ENCODE peak calls at places on chromosomes 1 and 21, in four cellular contexts. One of them, this sample, is unnamed.

GRCh38 chr1:247180581-247180980 is 8.8 kb upstream of the ZNF124 start:
- DNase-seq in MM.1S: no peak
- DNase-seq in GM23338: no peak
- DNase-seq in PC-3: no peak
- DNase-seq in this sample: no peak

GRCh38 chr21:36964832-36965719 is 1.4 kb downstream of the HLCS start:
- DNase-seq in MM.1S: peak; percentile 5
- DNase-seq in GM23338: no peak
- DNase-seq in PC-3: no peak
- DNase-seq in this sample: no peak

GRCh38 chr1:50023292-50024159 is at the start of gene AGBL4:
- DNase-seq in MM.1S: no peak
- DNase-seq in GM23338: peak; percentile 89
- DNase-seq in PC-3: peak; percentile 4
- DNase-seq in this sample: peak; percentile 41

GRCh38 chr1:150545486-150546032 is 3.6 kb upstream of the ADAMTSL4 start:
- DNase-seq in MM.1S: peak; percentile 6
- DNase-seq in GM23338: no peak
- DNase-seq in PC-3: no peak
- DNase-seq in this sample: no peak

GRCh38 chr1:200558866-200559459 is 61.6 kb downstream of the KIF14 start:
- DNase-seq in MM.1S: peak; percentile 45
- DNase-seq in GM23338: peak; percentile 59
- DNase-seq in PC-3: peak; percentile 84
- DNase-seq in this sample: peak; percentile 48

GRCh38 chr21:41857771-41858300 is 21.3 kb downstream of the PRDM15 start:
- DNase-seq in MM.1S: no peak
- DNase-seq in GM23338: no peak
- DNase-seq in PC-3: no peak
- DNase-seq in this sample: no peak

GRCh38 chr1:22323846-22324504 is 127.7 kb upstream of the ZBTB40 start:
- DNase-seq in MM.1S: no peak
- DNase-seq in GM23338: no peak
- DNase-seq in PC-3: no peak
- DNase-seq in this sample: no peak

GRCh38 chr1:204565617-204566582 is 49.7 kb downstream of the MDM4 start:
- DNase-seq in MM.1S: peak; percentile 91
- DNase-seq in GM23338: peak; percentile 88
- DNase-seq in PC-3: peak; percentile 96
- DNase-seq in this sample: peak; percentile 78

GRCh38 chr1:43688594-43689000 is 18.7 kb upstream of the ST3GAL3 start:
- DNase-seq in MM.1S: peak; percentile 30
- DNase-seq in GM23338: no peak
- DNase-seq in PC-3: peak; percentile 27
- DNase-seq in this sample: peak; percentile 81

GRCh38 chr1:26907071-26907922 is 6.5 kb downstream of the NR0B2 start:
- DNase-seq in MM.1S: no peak
- DNase-seq in GM23338: no peak
- DNase-seq in PC-3: peak; percentile 96
- DNase-seq in this sample: peak; percentile 64

GRCh38 chr1:66527688-66528087 is 6.3 kb upstream of the SGIP1 start:
- DNase-seq in MM.1S: no peak
- DNase-seq in GM23338: peak; percentile 33
- DNase-seq in PC-3: no peak
- DNase-seq in this sample: peak; percentile 80

GRCh38 chr1:218967836-218968235 is 205.8 kb upstream of the LYPLAL1 start:
- DNase-seq in MM.1S: no peak
- DNase-seq in GM23338: no peak
- DNase-seq in PC-3: peak; percentile 53
- DNase-seq in this sample: peak; percentile 6

GRCh38 chr1:46306159-46306530 is 2.6 kb downstream of the UQCRH start:
- DNase-seq in MM.1S: no peak
- DNase-seq in GM23338: no peak
- DNase-seq in PC-3: no peak
- DNase-seq in this sample: no peak

GRCh38 chr1:234926574-234927311 is 201.9 kb downstream of the TOMM20 start:
- DNase-seq in MM.1S: peak; percentile 66
- DNase-seq in GM23338: no peak
- DNase-seq in PC-3: no peak
- DNase-seq in this sample: no peak

GRCh38 chr1:12052008-12052573 is 11.0 kb upstream of the TNFRSF8 start:
- DNase-seq in MM.1S: peak; percentile 94
- DNase-seq in GM23338: no peak
- DNase-seq in PC-3: peak; percentile 80
- DNase-seq in this sample: peak; percentile 85

GRCh38 chr1:186985889-186986491 is 157.2 kb downstream of the PLA2G4A start:
- DNase-seq in MM.1S: peak; percentile 71
- DNase-seq in GM23338: peak; percentile 81
- DNase-seq in PC-3: peak; percentile 73
- DNase-seq in this sample: peak; percentile 53

GRCh38 chr1:32900956-32901822 is at the start of gene TMEM54:
- DNase-seq in MM.1S: no peak
- DNase-seq in GM23338: peak; percentile 62
- DNase-seq in PC-3: peak; percentile 76
- DNase-seq in this sample: peak; percentile 26

GRCh38 chr1:72557446-72558049 is 275.2 kb upstream of the NEGR1 start:
- DNase-seq in MM.1S: no peak
- DNase-seq in GM23338: peak; percentile 74
- DNase-seq in PC-3: peak; percentile 49
- DNase-seq in this sample: peak; percentile 15

GRCh38 chr1:181911715-181912114 is 149.8 kb downstream of the ZNF648 start:
- DNase-seq in MM.1S: no peak
- DNase-seq in GM23338: no peak
- DNase-seq in PC-3: no peak
- DNase-seq in this sample: no peak

GRCh38 chr21:31354604-31355443 is 10.8 kb upstream of the TIAM1 start:
- DNase-seq in MM.1S: no peak
- DNase-seq in GM23338: peak; percentile 25
- DNase-seq in PC-3: peak; percentile 99
- DNase-seq in this sample: peak; percentile 57

GRCh38 chr1:64933296-64934070 is 32.9 kb downstream of the JAK1 start:
- DNase-seq in MM.1S: no peak
- DNase-seq in GM23338: no peak
- DNase-seq in PC-3: peak; percentile 64
- DNase-seq in this sample: peak; percentile 97

GRCh38 chr21:27813750-27814149 is 846.9 kb upstream of the ADAMTS5 start:
- DNase-seq in MM.1S: no peak
- DNase-seq in GM23338: peak; percentile 8
- DNase-seq in PC-3: no peak
- DNase-seq in this sample: no peak

GRCh38 chr1:47249755-47250154 is 17.7 kb upstream of the TAL1 start:
- DNase-seq in MM.1S: no peak
- DNase-seq in GM23338: no peak
- DNase-seq in PC-3: peak; percentile 24
- DNase-seq in this sample: no peak

GRCh38 chr1:76668046-76668445 is 199.2 kb upstream of the ST6GALNAC5 start:
- DNase-seq in MM.1S: no peak
- DNase-seq in GM23338: no peak
- DNase-seq in PC-3: no peak
- DNase-seq in this sample: no peak

GRCh38 chr1:219126267-219126862 is 47.3 kb upstream of the LYPLAL1 start:
- DNase-seq in MM.1S: no peak
- DNase-seq in GM23338: no peak
- DNase-seq in PC-3: no peak
- DNase-seq in this sample: peak; percentile 39

GRCh38 chr1:33029921-33030320 is 6.8 kb downstream of the AK2 start:
- DNase-seq in MM.1S: no peak
- DNase-seq in GM23338: no peak
- DNase-seq in PC-3: no peak
- DNase-seq in this sample: no peak

GRCh38 chr1:70462611-70463010 is 51.5 kb downstream of the CTH start:
- DNase-seq in MM.1S: no peak
- DNase-seq in GM23338: peak; percentile 3
- DNase-seq in PC-3: no peak
- DNase-seq in this sample: no peak

GRCh38 chr1:240619901-240620621 is 8.1 kb upstream of the GREM2 start:
- DNase-seq in MM.1S: no peak
- DNase-seq in GM23338: no peak
- DNase-seq in PC-3: no peak
- DNase-seq in this sample: no peak

GRCh38 chr1:29256395-29256794 is 20.1 kb downstream of the PTPRU start:
- DNase-seq in MM.1S: no peak
- DNase-seq in GM23338: peak; percentile 57
- DNase-seq in PC-3: no peak
- DNase-seq in this sample: no peak

GRCh38 chr1:65114312-65114711 is 33.7 kb upstream of the AK4 start:
- DNase-seq in MM.1S: no peak
- DNase-seq in GM23338: no peak
- DNase-seq in PC-3: no peak
- DNase-seq in this sample: no peak

GRCh38 chr1:96075704-96076455 is 645.7 kb upstream of the PTBP2 start:
- DNase-seq in MM.1S: no peak
- DNase-seq in GM23338: no peak
- DNase-seq in PC-3: peak; percentile 64
- DNase-seq in this sample: peak; percentile 4

GRCh38 chr21:40846566-40847411 is at the start of gene DSCAM:
- DNase-seq in MM.1S: no peak
- DNase-seq in GM23338: peak; percentile 41
- DNase-seq in PC-3: no peak
- DNase-seq in this sample: peak; percentile 38

GRCh38 chr1:186183219-186183618 is 191.8 kb downstream of the TPR start:
- DNase-seq in MM.1S: no peak
- DNase-seq in GM23338: no peak
- DNase-seq in PC-3: peak; percentile 91
- DNase-seq in this sample: peak; percentile 68

GRCh38 chr1:167553136-167554027 is at the start of gene CREG1:
- DNase-seq in MM.1S: peak; percentile 97
- DNase-seq in GM23338: peak; percentile 98
- DNase-seq in PC-3: peak; percentile 97
- DNase-seq in this sample: peak; percentile 89

GRCh38 chr1:30887485-30888315 is 20.9 kb downstream of the SDC3 start:
- DNase-seq in MM.1S: no peak
- DNase-seq in GM23338: no peak
- DNase-seq in PC-3: no peak
- DNase-seq in this sample: peak; percentile 57
- H2AFZ ChIP-seq in MM.1S: no peak overlapping the region
- H2AFZ ChIP-seq in GM23338: no peak overlapping the region
- H2AFZ ChIP-seq in PC-3: no peak overlapping the region
- H2AFZ ChIP-seq in this sample: no peak overlapping the region

GRCh38 chr1:156592910-156593732 is 1.5 kb downstream of the NAXE start:
- DNase-seq in MM.1S: peak; percentile 59
- DNase-seq in GM23338: no peak
- DNase-seq in PC-3: no peak
- DNase-seq in this sample: no peak

GRCh38 chr1:156596426-156596825 is 4.8 kb downstream of the NAXE start:
- DNase-seq in MM.1S: no peak
- DNase-seq in GM23338: no peak
- DNase-seq in PC-3: no peak
- DNase-seq in this sample: no peak

GRCh38 chr1:156594124-156594678 is 2.6 kb downstream of the NAXE start:
- DNase-seq in MM.1S: no peak
- DNase-seq in GM23338: no peak
- DNase-seq in PC-3: no peak
- DNase-seq in this sample: no peak

GRCh38 chr1:156592158-156592909 is 758 bp downstream of the NAXE start:
- DNase-seq in MM.1S: no peak
- DNase-seq in GM23338: peak; percentile 21
- DNase-seq in PC-3: peak; percentile 24
- DNase-seq in this sample: peak; percentile 2

GRCh38 chr1:156595016-156595415 is 3.4 kb downstream of the NAXE start:
- DNase-seq in MM.1S: no peak
- DNase-seq in GM23338: no peak
- DNase-seq in PC-3: no peak
- DNase-seq in this sample: no peak
- H3K27ac ChIP-seq in MM.1S: no peak overlapping the region
- H3K27ac ChIP-seq in GM23338: no peak overlapping the region
- H3K27ac ChIP-seq in PC-3: no peak overlapping the region
- H3K27ac ChIP-seq in this sample: no peak overlapping the region

DNA sequence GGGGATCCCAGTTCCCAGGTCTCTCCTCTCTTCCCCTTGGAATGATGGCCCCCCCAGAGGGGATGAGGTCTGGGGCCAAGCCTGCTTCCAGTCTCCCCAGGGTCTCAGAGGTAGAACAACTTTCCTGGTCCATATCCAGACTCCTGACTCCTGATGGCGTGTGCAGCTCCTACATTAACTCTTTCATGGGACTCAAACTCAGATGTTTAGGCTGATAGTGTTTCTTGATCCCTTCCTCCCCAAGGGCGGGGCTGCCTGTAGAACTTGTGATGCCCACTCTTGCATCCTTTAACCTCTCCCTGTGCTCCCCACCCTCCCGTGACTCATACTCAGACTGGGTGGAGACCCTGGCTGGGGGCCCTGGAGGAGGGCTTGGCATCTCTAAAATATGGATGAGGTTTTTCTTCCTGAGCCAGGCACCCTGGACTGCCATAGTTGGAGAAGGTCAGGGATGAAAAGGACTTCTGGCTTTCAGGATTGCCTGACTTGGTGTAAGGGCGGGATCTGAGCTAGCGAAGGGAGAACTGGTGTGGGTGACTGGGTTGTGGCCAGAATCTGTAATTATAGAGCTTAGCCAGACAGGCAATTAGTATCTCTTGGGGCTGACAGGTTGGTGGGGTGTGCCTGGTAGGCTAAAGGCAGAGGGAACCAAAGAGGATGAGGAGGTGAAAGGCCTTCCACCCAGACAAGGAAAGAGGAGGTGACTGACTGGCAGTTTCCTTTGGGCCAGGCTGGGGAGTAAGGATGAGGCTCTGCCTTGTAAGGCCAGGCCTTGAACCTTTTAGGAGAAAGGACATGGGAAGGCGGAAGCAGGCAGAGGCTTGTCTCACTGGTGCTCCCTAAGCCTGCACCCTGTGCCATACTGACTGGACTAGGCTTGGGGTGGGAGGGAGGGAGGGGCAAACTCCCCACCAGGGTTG is 1.5 kb downstream of the ATP8B2 start:
- DNase-seq in MM.1S: peak; percentile 50
- DNase-seq in GM23338: no peak
- DNase-seq in PC-3: peak; percentile 62
- DNase-seq in this sample: peak; percentile 93
- H3K4me3 ChIP-seq in MM.1S: peak overlapping the region; percentile 84
- H3K4me3 ChIP-seq in GM23338: peak overlapping the region; percentile 89
- H3K4me3 ChIP-seq in PC-3: peak overlapping the region; percentile 79
- H3K4me3 ChIP-seq in this sample: peak overlapping the region; percentile 80

GRCh38 chr1:41368384-41368783 is 7.2 kb downstream of the FOXO6 start:
- DNase-seq in MM.1S: no peak
- DNase-seq in GM23338: no peak
- DNase-seq in PC-3: no peak
- DNase-seq in this sample: no peak

GRCh38 chr1:41365772-41366427 is 4.7 kb downstream of the FOXO6 start:
- DNase-seq in MM.1S: no peak
- DNase-seq in GM23338: peak; percentile 57
- DNase-seq in PC-3: no peak
- DNase-seq in this sample: no peak

GRCh38 chr1:41365320-41365633 is 4.0 kb downstream of the FOXO6 start:
- DNase-seq in MM.1S: no peak
- DNase-seq in GM23338: no peak
- DNase-seq in PC-3: no peak
- DNase-seq in this sample: no peak

GRCh38 chr1:41367102-41367537 is 5.9 kb downstream of the FOXO6 start:
- DNase-seq in MM.1S: no peak
- DNase-seq in GM23338: peak; percentile 40
- DNase-seq in PC-3: no peak
- DNase-seq in this sample: no peak

GRCh38 chr1:41366428-41367101 is 5.3 kb downstream of the FOXO6 start:
- DNase-seq in MM.1S: no peak
- DNase-seq in GM23338: no peak
- DNase-seq in PC-3: no peak
- DNase-seq in this sample: no peak
- H2AFZ ChIP-seq in MM.1S: no peak overlapping the region
- H2AFZ ChIP-seq in GM23338: peak overlapping the region; percentile 63
- H2AFZ ChIP-seq in PC-3: peak overlapping the region; percentile 53
- H2AFZ ChIP-seq in this sample: no peak overlapping the region